ENCODE peak calls at places on chromosomes 7 and 10, in four cellular contexts. One of them, this sample, is unnamed.
A peak's percentile ranks its signal among the peaks of the same experiment; 100 is the strongest.

GRCh38 chr7:39073432-39073831 is 95.7 kb downstream of the POU6F2 start:
- DNase-seq in HepG2: no peak
- DNase-seq in HEK293T: peak; percentile 22
- DNase-seq in K562: no peak
- DNase-seq in this sample: peak; percentile 14

GRCh38 chr10:63563623-63564022 is 42.4 kb downstream of the REEP3 start:
- DNase-seq in HEK293T: no peak
- DNase-seq in K562: no peak
- DNase-seq in HepG2: no peak
- DNase-seq in this sample: no peak

GRCh38 chr10:60606343-60607080 is 171.8 kb upstream of the CDK1 start:
- DNase-seq in HEK293T: no peak
- DNase-seq in HepG2: no peak
- DNase-seq in K562: no peak
- DNase-seq in this sample: no peak

GRCh38 chr10:132836832-132837540 is 51.0 kb upstream of the NKX6-2 start:
- DNase-seq in K562: peak; percentile 43
- DNase-seq in HEK293T: peak; percentile 85
- DNase-seq in HepG2: peak; percentile 30
- DNase-seq in this sample: peak; percentile 61

GRCh38 chr7:106125417-106125816 is 13.3 kb upstream of the SYPL1 start:
- DNase-seq in K562: no peak
- DNase-seq in HepG2: no peak
- DNase-seq in HEK293T: no peak
- DNase-seq in this sample: no peak

GRCh38 chr7:157412021-157412443 is 75.2 kb downstream of the DNAJB6 start:
- DNase-seq in K562: no peak
- DNase-seq in HepG2: no peak
- DNase-seq in HEK293T: no peak
- DNase-seq in this sample: no peak

GRCh38 chr10:101818958-101819633 is 852 bp upstream of the OGA start:
- DNase-seq in HepG2: peak; percentile 76
- DNase-seq in HEK293T: peak; percentile 58
- DNase-seq in K562: peak; percentile 71
- DNase-seq in this sample: peak; percentile 28

GRCh38 chr10:62327897-62328296 is 46.3 kb upstream of the ZNF365 start:
- DNase-seq in K562: no peak
- DNase-seq in HepG2: no peak
- DNase-seq in HEK293T: no peak
- DNase-seq in this sample: no peak

GRCh38 chr7:111159426-111159825 is 68.5 kb downstream of the LRRN3 start:
- DNase-seq in HEK293T: no peak
- DNase-seq in HepG2: no peak
- DNase-seq in K562: no peak
- DNase-seq in this sample: no peak

GRCh38 chr10:24457661-24458318 is 248.9 kb downstream of the KIAA1217 start:
- DNase-seq in HepG2: no peak
- DNase-seq in HEK293T: no peak
- DNase-seq in K562: no peak
- DNase-seq in this sample: no peak

GRCh38 chr10:84294766-84295447 is 33.5 kb upstream of the CCSER2 start:
- DNase-seq in K562: no peak
- DNase-seq in HEK293T: no peak
- DNase-seq in HepG2: no peak
- DNase-seq in this sample: no peak

GRCh38 chr7:19944363-19945120 is 171.1 kb upstream of the TMEM196 start:
- DNase-seq in HepG2: no peak
- DNase-seq in HEK293T: no peak
- DNase-seq in K562: no peak
- DNase-seq in this sample: no peak

DNA sequence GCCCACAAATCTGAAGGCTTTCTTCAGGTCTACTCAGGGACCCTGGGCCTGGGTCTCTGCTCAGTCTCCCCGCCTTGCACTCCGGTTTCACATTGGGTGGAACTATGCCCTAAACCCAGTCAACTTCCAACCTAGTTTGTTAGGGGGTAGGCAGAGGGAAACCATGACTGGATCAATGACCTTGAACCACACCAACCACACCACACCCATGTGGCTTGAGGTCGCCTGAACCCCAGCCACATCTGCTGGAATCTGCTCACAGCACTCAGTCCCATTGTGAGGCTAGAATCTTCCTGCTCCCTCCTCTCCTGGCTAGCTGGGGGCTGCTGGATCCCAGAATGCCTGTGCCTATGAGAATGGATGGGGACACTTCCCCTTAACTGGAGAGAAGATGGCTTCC is 17.9 kb downstream of the RFC2 start:
- DNase-seq in HepG2: no peak
- DNase-seq in K562: no peak
- DNase-seq in HEK293T: no peak
- DNase-seq in this sample: no peak
- TF ChIP-seq ELF4 in HepG2: no peak
- TF ChIP-seq ELF4 in K562: no peak
- TF ChIP-seq ELF4 in HEK293T: no peak
- TF ChIP-seq ELF4 in this sample: no peak

DNA sequence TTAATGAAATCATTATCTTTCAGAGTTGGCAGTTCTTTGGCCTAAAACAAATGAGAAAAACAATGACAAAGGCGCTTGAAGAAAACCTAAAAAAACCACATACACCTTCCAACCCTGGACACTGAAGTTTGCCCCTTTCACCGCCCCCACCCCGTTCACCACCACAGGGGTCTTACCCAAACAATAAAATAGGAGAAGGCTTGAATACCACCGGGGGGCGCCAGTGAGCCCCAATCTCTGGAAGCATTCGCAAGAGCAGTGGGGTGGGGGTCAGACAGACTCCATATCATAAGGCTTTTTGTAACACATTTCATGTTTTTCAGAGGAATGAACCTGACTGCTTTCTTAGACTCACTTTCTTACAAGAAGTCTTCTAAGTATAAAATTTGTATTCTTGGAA is 163.6 kb downstream of the PIP4K2A start:
- DNase-seq in K562: peak; percentile 78
- DNase-seq in HepG2: peak; percentile 40
- DNase-seq in HEK293T: peak; percentile 57
- DNase-seq in this sample: peak; percentile 83
- TF ChIP-seq ELF4 in K562: no peak
- TF ChIP-seq ELF4 in HepG2: no peak
- TF ChIP-seq ELF4 in HEK293T: no peak
- TF ChIP-seq ELF4 in this sample: no peak

DNA sequence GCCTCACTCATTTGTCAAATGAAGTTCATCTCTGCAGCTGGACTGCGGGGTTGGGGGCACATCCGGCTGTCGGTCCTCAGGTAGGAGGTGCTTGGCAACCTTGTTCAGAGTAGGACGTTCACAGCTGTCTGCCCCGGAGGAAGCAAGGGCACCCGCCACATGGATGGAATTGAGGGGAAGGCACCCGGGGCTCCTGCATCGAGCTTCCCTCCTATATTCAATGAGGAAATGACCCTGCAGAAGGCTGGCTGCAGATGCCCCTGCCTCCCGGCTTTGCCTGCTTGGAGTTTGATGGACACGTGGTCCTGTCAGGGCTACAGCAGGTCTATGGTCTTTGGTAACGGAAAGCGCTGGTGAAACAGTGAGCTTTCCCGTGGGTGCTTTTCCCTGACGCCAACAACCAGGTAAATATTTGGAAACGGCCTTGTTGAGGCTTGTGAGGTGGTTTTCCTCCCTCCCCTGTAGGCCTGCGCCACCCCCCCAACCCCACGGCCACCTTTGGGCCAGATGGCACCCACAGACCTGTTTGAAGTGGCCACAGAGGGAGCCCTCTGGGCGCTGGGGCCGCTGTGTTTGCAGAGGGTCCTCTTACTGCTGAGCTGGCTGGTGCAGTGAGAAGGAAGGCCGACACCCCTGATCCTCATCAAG is 32.9 kb downstream of the HTRA1 start:
- DNase-seq in K562: no peak
- DNase-seq in HEK293T: no peak
- DNase-seq in HepG2: no peak
- DNase-seq in this sample: no peak
- TF ChIP-seq ELF4 in K562: no peak
- TF ChIP-seq ELF4 in HEK293T: no peak
- TF ChIP-seq ELF4 in HepG2: no peak
- TF ChIP-seq ELF4 in this sample: no peak

DNA sequence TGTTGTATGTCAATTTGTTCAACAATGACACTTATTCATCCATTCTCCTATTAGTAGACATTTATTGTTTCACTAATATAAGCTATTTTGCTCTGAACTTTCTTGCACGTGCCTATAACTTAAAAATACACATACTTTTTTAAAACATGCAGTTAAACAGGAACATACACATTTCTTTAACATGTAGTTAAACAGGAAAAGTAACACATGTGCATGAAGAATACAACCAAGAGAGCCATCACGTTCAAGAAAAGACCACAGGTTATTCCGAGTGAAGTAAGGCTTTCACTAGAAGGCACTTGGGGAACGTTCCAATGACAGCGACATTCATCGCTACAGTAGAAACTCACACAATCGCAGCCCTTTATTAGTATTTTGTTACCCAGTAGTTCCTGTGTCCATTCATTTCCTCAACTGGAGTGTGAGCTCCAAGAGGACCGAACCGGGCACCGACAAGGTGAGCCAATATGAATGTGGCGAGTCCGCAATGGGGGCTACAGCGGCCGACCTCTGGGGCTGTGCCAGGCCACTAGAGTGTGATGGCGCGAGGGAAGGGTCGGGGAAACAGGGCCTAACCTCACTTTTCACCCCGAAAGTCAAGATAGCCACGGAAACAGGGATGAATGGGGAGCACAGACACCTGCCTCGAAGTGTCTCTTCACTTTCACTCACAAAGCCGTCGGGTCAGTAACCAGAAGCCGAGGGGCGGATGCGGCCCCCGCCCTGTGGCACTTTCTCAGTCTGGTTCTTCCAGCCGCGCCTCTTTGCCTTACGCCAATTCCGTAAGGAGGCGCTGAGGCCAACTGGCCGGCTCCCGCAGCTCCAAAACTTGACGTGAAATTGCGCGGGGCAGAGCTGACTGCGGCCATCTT is 775 bp upstream of the SEPTIN7 start:
- DNase-seq in K562: peak; percentile 94
- DNase-seq in HepG2: peak; percentile 29
- DNase-seq in HEK293T: peak; percentile 75
- DNase-seq in this sample: peak; percentile 92
- TF ChIP-seq ELF4 in K562: no peak
- TF ChIP-seq ELF4 in HepG2: no peak
- TF ChIP-seq ELF4 in HEK293T: no peak
- TF ChIP-seq ELF4 in this sample: no peak

DNA sequence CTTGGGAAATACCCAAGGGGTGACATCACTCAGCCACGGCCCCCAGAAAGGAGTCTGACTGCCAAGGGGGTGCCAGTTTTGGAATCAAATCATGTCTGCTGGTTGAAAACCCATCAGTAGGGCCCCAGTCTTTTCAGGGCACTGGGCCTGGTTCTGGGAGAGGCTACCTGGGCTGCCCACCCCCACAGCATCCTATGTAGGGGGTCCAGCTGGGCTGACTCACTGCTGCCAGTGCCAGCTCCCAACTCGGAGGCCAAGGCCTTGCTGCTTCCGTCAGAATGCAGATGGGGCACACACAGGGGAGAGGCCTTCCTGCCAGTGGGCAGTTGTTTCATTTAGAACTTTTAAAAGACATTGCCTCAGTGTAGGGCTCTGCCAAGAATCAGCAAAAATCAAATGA is 39.5 kb upstream of the DMBT1 start:
- DNase-seq in HEK293T: no peak
- DNase-seq in HepG2: no peak
- DNase-seq in K562: no peak
- DNase-seq in this sample: no peak
- TF ChIP-seq ELF4 in HEK293T: no peak
- TF ChIP-seq ELF4 in HepG2: no peak
- TF ChIP-seq ELF4 in K562: no peak
- TF ChIP-seq ELF4 in this sample: no peak

This sample was measured in WTC11.